ENCODE peak calls at places on chromosomes 6 and 20, in six cellular contexts. D is A549, L is HepG2, R is GM12878, P is K562, M is endothelial cell of umbilical vein. V is an unnamed sample.

GRCh38 chr6:105077592-105078463 is 102.0 kb downstream of the POPDC3 start:
- DNase-seq in D (peak), L (peak), R (no peak), P (peak), M (peak), V (peak)

GRCh38 chr20:34262488-34263288 is 21.5 kb downstream of the ASIP start:
- DNase-seq in D (no peak), L (peak), R (no peak), P (peak), M (no peak), V (peak)

GRCh38 chr6:35299674-35300073 is 2.1 kb downstream of the DEF6 start:
- DNase-seq in D (no peak), L (no peak), R (no peak), P (peak), M (no peak), V (peak)

GRCh38 chr6:113632220-113632864 is 224.8 kb upstream of the MARCKS start:
- DNase-seq in D (peak), L (peak), R (peak), P (no peak), M (peak), V (no peak)

GRCh38 chr6:98203170-98203806 is 631.1 kb upstream of the POU3F2 start:
- DNase-seq in D (no peak), L (no peak), R (no peak), P (peak), M (no peak), V (peak)

GRCh38 chr6:81753709-81754678 is 1.5 kb upstream of the TENT5A start:
- DNase-seq in D (peak), L (peak), R (no peak), P (peak), M (peak), V (peak)

GRCh38 chr20:16476032-16476431 is 97.2 kb downstream of the KIF16B start:
- DNase-seq in D (peak), L (peak), R (peak), P (peak), M (peak), V (peak)

GRCh38 chr6:26305097-26305841 is 59.7 kb upstream of the BTN3A2 start:
- DNase-seq in D (peak), L (peak), R (no peak), P (peak), M (peak), V (peak)

GRCh38 chr20:24768977-24769675 is 179.9 kb upstream of the CST7 start:
- DNase-seq in D (no peak), L (no peak), R (no peak), P (no peak), M (no peak), V (no peak)

GRCh38 chr6:31473780-31474725 is 23.9 kb upstream of the MICB start:
- DNase-seq in D (no peak), L (no peak), R (no peak), P (no peak), M (peak), V (peak)

GRCh38 chr6:145034664-145035063 is 700.7 kb downstream of the EPM2A start:
- DNase-seq in D (no peak), L (no peak), R (no peak), P (no peak), M (no peak), V (no peak)

GRCh38 chr6:129785081-129785755 is 75.2 kb upstream of the ARHGAP18 start:
- DNase-seq in D (no peak), L (no peak), R (no peak), P (no peak), M (no peak), V (no peak)

GRCh38 chr6:106972500-106972899 is 2.0 kb downstream of the CD24 start:
- DNase-seq in D (peak), L (no peak), R (no peak), P (no peak), M (no peak), V (no peak)

GRCh38 chr6:46651006-46651405 is 1.6 kb downstream of the CYP39A1 start:
- DNase-seq in D (no peak), L (no peak), R (no peak), P (no peak), M (no peak), V (no peak)

GRCh38 chr6:43771858-43772570 is 2.0 kb downstream of the VEGFA start:
- DNase-seq in D (peak), L (peak), R (no peak), P (peak), M (peak), V (peak)

GRCh38 chr6:40390144-40390800 is 196.9 kb downstream of the LRFN2 start:
- DNase-seq in D (no peak), L (no peak), R (no peak), P (no peak), M (no peak), V (no peak)

GRCh38 chr6:17219098-17219497 is 62.1 kb upstream of the RBM24 start:
- DNase-seq in D (no peak), L (no peak), R (no peak), P (no peak), M (no peak), V (no peak)

GRCh38 chr6:156727715-156728385 is 49.3 kb upstream of the ARID1B start:
- DNase-seq in D (no peak), L (no peak), R (no peak), P (peak), M (no peak), V (peak)

GRCh38 chr6:52649521-52649920 is 21.4 kb upstream of the TMEM14A start:
- DNase-seq in D (no peak), L (no peak), R (no peak), P (no peak), M (no peak), V (no peak)

GRCh38 chr20:62913043-62913630 is 13.2 kb downstream of the DIDO1 start:
- DNase-seq in D (no peak), L (no peak), R (no peak), P (no peak), M (no peak), V (no peak)

GRCh38 chr20:62917720-62918119 is 8.6 kb downstream of the DIDO1 start:
- DNase-seq in D (no peak), L (no peak), R (no peak), P (no peak), M (no peak), V (no peak)

GRCh38 chr20:62914436-62914835 is 11.9 kb downstream of the DIDO1 start:
- DNase-seq in D (no peak), L (no peak), R (no peak), P (no peak), M (no peak), V (no peak)

GRCh38 chr20:62916703-62917476 is 9.4 kb downstream of the DIDO1 start:
- DNase-seq in D (no peak), L (peak), R (no peak), P (no peak), M (no peak), V (no peak)

GRCh38 chr20:62914970-62915457 is 11.3 kb downstream of the DIDO1 start:
- DNase-seq in D (peak), L (peak), R (no peak), P (peak), M (peak), V (peak)
- TF ChIP-seq MAX in D (no peak), L (no peak), R (no peak), P (no peak), M (no peak), V (no peak)

GRCh38 chr6:160930547-160931377 is 60.8 kb upstream of the MAP3K4 start:
- DNase-seq in D (peak), L (peak), R (no peak), P (peak), M (peak), V (peak)
- TF ChIP-seq MYC in D (no peak), L (no peak), R (no peak), P (no peak), M (no peak), V (no peak)

DNA sequence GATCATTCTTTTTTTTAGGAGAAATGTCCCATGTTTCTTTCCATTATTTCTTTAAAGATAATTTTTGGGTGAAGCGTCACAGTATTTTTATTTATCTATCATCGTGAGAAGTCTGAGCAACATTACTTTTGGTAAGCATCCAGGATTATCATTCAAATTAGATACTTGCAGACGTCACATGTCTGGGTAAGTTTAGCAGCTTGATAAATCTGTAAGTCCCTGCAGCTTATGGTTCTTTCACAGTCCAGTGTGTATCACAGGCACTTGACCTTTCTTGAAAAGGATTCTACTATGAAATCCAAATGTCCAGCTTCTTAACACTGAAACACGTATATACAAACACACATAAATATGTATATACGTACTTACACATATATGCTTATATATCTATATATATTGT is 359.4 kb downstream of the ESR1 start:
- DNase-seq in D (no peak), L (no peak), R (no peak), P (no peak), M (no peak), V (no peak)
- H3K4me3 ChIP-seq in D (no peak), L (no peak), R (no peak), P (no peak), M (no peak), V (no peak)

GRCh38 chr20:38722708-38723068 is 1.6 kb upstream of the SLC32A1 start:
- DNase-seq in D (no peak), L (no peak), R (no peak), P (no peak), M (no peak), V (no peak)
- TF ChIP-seq MAX in D (no peak), L (no peak), R (no peak), P (no peak), M (no peak), V (no peak)

GRCh38 chr6:152094992-152095592 is 287.6 kb downstream of the ESR1 start:
- DNase-seq in D (peak), L (peak), R (no peak), P (peak), M (peak), V (peak)
- TF ChIP-seq MYC in D (no peak), L (no peak), R (no peak), P (no peak), M (peak), V (peak)

V was measured in NB4.